ENCODE peak calls at places on chromosomes 7 and 10, in six cellular contexts. F is ovary, N is tibial nerve, P is H1, X is A549, K is stomach. H is an unnamed sample.

GRCh38 chr7:3754488-3755365 is 453.7 kb downstream of the SDK1 start:
- DNase-seq in N (no peak), F (no peak), K (peak; percentile 51), P (no peak), X (no peak), H (peak; percentile 79)

GRCh38 chr7:102044984-102045673 is 227.7 kb downstream of the CUX1 start:
- DNase-seq in F (peak; percentile 80), X (no peak), P (no peak), N (no peak), K (peak; percentile 37), H (peak; percentile 79)

GRCh38 chr7:43585521-43585920 is 2.6 kb downstream of the STK17A start:
- DNase-seq in F (no peak), K (no peak), X (no peak), N (no peak), P (no peak), H (no peak)

GRCh38 chr7:45601816-45602540 is 27.8 kb downstream of the ADCY1 start:
- DNase-seq in N (no peak), F (no peak), X (no peak), P (peak; percentile 31), K (peak; percentile 7), H (no peak)

GRCh38 chr10:133438711-133439273 is 14.4 kb upstream of the SPRN start:
- DNase-seq in N (no peak), F (no peak), P (no peak), X (peak; percentile 40), K (no peak), H (no peak)

GRCh38 chr10:132616995-132617780 is 79.6 kb downstream of the INPP5A start:
- DNase-seq in F (no peak), X (no peak), N (no peak), K (no peak), P (no peak), H (peak; percentile 62)

GRCh38 chr10:6069101-6069931 is 7.1 kb upstream of the IL2RA start:
- DNase-seq in K (no peak), P (no peak), X (no peak), N (no peak), F (no peak), H (peak; percentile 18)

GRCh38 chr7:159031135-159031701 is 113.4 kb downstream of the VIPR2 start:
- DNase-seq in N (no peak), X (no peak), K (peak; percentile 30), F (peak; percentile 84), P (peak; percentile 65), H (peak; percentile 77)

GRCh38 chr7:121562274-121562673 is 166.2 kb upstream of the FAM3C start:
- DNase-seq in N (no peak), K (no peak), X (no peak), F (no peak), P (no peak), H (no peak)

GRCh38 chr7:149027055-149027454 is 1.2 kb downstream of the PDIA4 start:
- DNase-seq in X (no peak), F (no peak), K (no peak), P (no peak), N (no peak), H (no peak)

DNA sequence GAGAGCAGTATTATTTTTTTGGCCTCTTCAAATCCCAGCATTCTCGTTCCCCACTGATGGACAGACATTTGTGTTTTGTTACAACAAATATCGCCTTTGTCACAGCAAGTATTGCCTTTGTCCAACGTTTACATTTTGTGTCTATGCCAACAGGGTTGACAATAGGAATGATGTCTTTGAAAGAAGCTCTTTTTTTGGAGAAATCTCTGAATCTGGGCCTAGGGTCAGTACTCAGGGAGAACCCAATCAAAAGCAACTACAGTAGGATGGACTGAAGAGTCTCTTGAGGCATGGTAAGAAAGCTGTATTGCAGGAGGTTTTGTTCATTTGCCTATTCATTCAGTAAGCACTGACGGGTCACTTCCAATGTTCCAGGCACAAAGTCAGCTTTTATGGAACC is 57.7 kb upstream of the KLF14 start:
- DNase-seq in X (no peak), F (no peak), N (no peak), P (no peak), K (no peak), H (no peak)
- TF ChIP-seq EP300 in X (no peak), F (no peak), N (no peak), P (no peak), K (no peak), H (no peak)

DNA sequence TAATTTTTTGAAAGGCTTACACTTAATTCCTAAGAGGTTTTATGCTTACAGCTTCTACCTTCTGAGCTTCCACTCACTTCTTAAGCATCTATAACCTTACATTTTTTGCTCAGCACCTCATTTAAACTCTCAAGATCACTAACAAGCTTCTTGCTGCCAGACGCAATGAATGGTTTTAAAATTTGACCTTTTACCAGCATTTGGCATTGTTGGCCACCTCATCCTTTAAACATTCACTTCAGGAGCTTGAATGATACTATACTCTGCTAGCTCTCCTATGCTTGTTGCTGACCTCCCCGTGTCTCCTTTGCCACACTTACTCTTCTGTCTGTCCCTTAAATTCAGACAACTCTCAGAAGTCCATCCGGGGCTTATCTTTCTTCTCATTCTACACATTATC is 37.7 kb upstream of the ODAD2 start:
- DNase-seq in P (no peak), X (no peak), K (no peak), N (no peak), F (no peak), H (no peak)
- TF ChIP-seq EP300 in P (no peak), X (no peak), K (no peak), N (no peak), F (no peak), H (no peak)

GRCh38 chr7:112467867-112468266 is 12.9 kb upstream of the LSMEM1 start:
- DNase-seq in F (no peak), N (no peak), K (no peak), P (no peak), X (no peak), H (no peak)

GRCh38 chr7:112459645-112460044 is 9.4 kb downstream of the IFRD1 start:
- DNase-seq in N (no peak), K (no peak), F (no peak), X (no peak), P (no peak), H (no peak)

DNA sequence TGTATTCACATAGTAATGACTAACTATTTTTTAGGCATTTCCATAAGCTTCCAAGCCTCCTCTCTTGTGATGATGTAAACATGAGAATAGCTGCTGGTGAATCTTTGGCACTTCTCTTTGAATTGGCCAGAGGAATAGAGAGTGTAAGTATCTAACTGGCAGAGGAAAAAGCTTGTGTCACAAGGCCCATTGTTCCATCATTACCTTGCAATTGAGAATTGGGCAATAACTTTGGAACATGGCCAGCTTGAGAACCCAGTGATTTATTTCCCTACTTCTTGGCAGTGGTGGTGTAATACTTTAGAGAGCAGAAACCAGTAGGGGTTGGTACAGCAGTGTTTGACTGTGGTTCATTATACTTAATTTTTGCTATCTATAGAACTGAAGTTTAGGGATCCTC is 12.0 kb downstream of the IFRD1 start:
- DNase-seq in X (peak; percentile 63), F (no peak), K (peak; percentile 40), N (no peak), P (no peak), H (no peak)
- TF ChIP-seq EP300 in X (no peak), F (no peak), K (no peak), N (peak; percentile 89), P (no peak), H (peak; percentile 52)

DNA sequence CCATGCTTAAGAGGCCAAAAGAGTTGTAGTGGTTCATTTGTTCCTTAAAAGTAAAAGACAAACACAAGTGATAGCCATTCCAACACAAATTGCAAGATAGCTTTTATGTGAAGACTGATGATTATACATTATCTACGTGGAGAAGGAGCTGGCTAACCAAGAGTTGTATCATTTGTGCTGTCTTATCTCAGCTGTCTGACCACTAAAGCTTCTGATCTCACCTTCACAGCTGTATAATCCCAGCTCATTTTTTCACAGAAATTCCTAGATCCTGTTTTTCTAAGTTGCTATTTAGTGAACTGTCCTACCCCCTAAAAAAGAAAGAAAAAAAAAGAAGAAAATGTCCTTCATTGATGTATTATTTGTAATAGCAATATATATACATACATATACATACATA is 9.8 kb downstream of the USP6NL start:
- DNase-seq in K (no peak), X (no peak), F (no peak), N (no peak), P (no peak), H (no peak)
- TF ChIP-seq EP300 in K (no peak), X (no peak), F (no peak), N (no peak), P (no peak), H (no peak)

DNA sequence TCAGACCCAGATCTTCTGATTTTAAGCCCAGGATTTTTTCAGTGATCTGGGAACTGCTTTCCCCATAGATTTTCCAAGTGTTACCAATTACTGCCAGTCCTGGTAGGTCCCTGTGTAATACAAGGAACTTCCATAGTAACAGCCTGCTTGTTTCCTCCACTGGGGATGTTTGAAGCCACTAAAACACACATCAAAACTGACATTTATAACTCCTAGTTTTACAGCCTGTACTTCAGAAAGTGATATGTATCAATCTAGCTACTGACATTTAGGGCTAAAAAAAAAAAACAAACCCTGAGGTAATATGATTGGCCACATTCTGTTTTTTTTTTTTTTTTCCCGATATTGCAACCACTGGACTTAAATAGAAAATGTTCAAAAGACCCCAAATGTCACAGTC is 166.9 kb upstream of the SP4 start:
- DNase-seq in P (no peak), K (no peak), N (no peak), F (no peak), X (no peak), H (no peak)
- TF ChIP-seq EP300 in P (no peak), K (no peak), N (no peak), F (no peak), X (no peak), H (no peak)

H was measured in sigmoid colon.